ENCODE peak calls at places on chromosomes 3 and 15, in four cellular contexts. U is mesenchymal stem cell, R is mesendoderm, M is neuronal stem cell. A is an unnamed sample.
A peak's percentile ranks its signal among the peaks of the same experiment; 100 is the strongest.

GRCh38 chr3:179196098-179196497 is 47.9 kb downstream of the PIK3CA start:
- DNase-seq in M (no peak), U (peak; percentile 67), R (no peak), A (peak; percentile 89)

GRCh38 chr3:25683882-25684281 is 19.2 kb upstream of the TOP2B start:
- DNase-seq in M (no peak), U (no peak), R (no peak), A (no peak)

GRCh38 chr15:63232400-63232799 is 43.0 kb downstream of the RAB8B start:
- DNase-seq in R (no peak), U (no peak), M (no peak), A (no peak)

GRCh38 chr3:170560717-170561382 is 25.0 kb downstream of the SLC7A14 start:
- DNase-seq in M (no peak), U (no peak), R (no peak), A (no peak)

GRCh38 chr15:55740479-55740878 is 2.5 kb downstream of the PRTG start:
- DNase-seq in M (no peak), R (no peak), U (peak; percentile 39), A (no peak)

GRCh38 chr15:81498314-81498713 is 124.3 kb upstream of the TMC3 start:
- DNase-seq in M (no peak), U (no peak), R (no peak), A (no peak)

GRCh38 chr3:159616234-159616825 is 372.3 kb upstream of the IL12A start:
- DNase-seq in U (peak; percentile 63), R (peak; percentile 70), M (no peak), A (peak; percentile 68)

GRCh38 chr15:40936709-40937666 is 7.8 kb downstream of the DLL4 start:
- DNase-seq in M (no peak), R (peak; percentile 64), U (no peak), A (peak; percentile 74)

GRCh38 chr3:36446230-36446629 is 65.9 kb downstream of the STAC start:
- DNase-seq in R (no peak), M (no peak), U (no peak), A (no peak)

GRCh38 chr3:123732447-123732846 is 147.6 kb upstream of the HACD2 start:
- DNase-seq in R (no peak), U (peak; percentile 82), M (no peak), A (peak; percentile 97)

GRCh38 chr3:139561959-139562676 is 22.6 kb upstream of the RBP1 start:
- DNase-seq in R (peak; percentile 88), M (no peak), U (peak; percentile 18), A (peak; percentile 43)

GRCh38 chr15:91045065-91045464 is 22.7 kb upstream of the VPS33B start:
- DNase-seq in R (no peak), U (no peak), M (no peak), A (no peak)

GRCh38 chr15:34472947-34473346 is 35.3 kb upstream of the GOLGA8A start:
- DNase-seq in U (no peak), R (no peak), M (no peak), A (no peak)

GRCh38 chr3:9408546-9408945 is 11.1 kb downstream of the SETD5 start:
- DNase-seq in M (no peak), R (no peak), U (no peak), A (no peak)

GRCh38 chr15:78922527-78922926 is 22.3 kb downstream of the CTSH start:
- DNase-seq in M (no peak), R (no peak), U (no peak), A (no peak)

GRCh38 chr15:67801142-67801541 is 24.2 kb upstream of the SKOR1 start:
- DNase-seq in R (no peak), M (no peak), U (no peak), A (no peak)

GRCh38 chr3:111252795-111253194 is 181.2 kb downstream of the NECTIN3 start:
- DNase-seq in R (peak; percentile 76), M (no peak), U (peak; percentile 41), A (peak; percentile 51)

GRCh38 chr3:196757876-196758739 is 18.5 kb downstream of the PAK2 start:
- DNase-seq in M (no peak), U (peak; percentile 89), R (no peak), A (peak; percentile 89)

GRCh38 chr3:187738400-187739124 is 6.7 kb downstream of the BCL6 start:
- DNase-seq in M (peak; percentile 88), R (peak; percentile 97), U (peak; percentile 95), A (peak; percentile 93)

GRCh38 chr3:111971533-111971932 is 7.3 kb upstream of the ABHD10 start:
- DNase-seq in U (no peak), R (no peak), M (no peak), A (no peak)

GRCh38 chr3:158097141-158097540 is 9.1 kb downstream of the SHOX2 start:
- DNase-seq in M (no peak), R (no peak), U (no peak), A (no peak)

GRCh38 chr3:143134446-143134845 is 14.9 kb downstream of the CHST2 start:
- DNase-seq in R (no peak), U (no peak), M (no peak), A (no peak)

GRCh38 chr15:100710744-100711478 is 108.5 kb downstream of the ASB7 start:
- DNase-seq in U (no peak), M (no peak), R (no peak), A (no peak)

GRCh38 chr3:125148016-125148812 is 64.3 kb downstream of the SLC12A8 start:
- DNase-seq in U (no peak), R (no peak), M (no peak), A (no peak)

GRCh38 chr3:125147491-125147820 is 65.1 kb downstream of the SLC12A8 start:
- DNase-seq in U (no peak), M (no peak), R (no peak), A (peak; percentile 40)

GRCh38 chr3:125148836-125149235 is 63.7 kb downstream of the SLC12A8 start:
- DNase-seq in U (no peak), R (peak; percentile 71), M (no peak), A (peak; percentile 33)

GRCh38 chr3:125145751-125146475 is 66.6 kb downstream of the SLC12A8 start:
- DNase-seq in R (no peak), U (no peak), M (no peak), A (no peak)

GRCh38 chr3:125146601-125147490 is 65.7 kb downstream of the SLC12A8 start:
- DNase-seq in U (no peak), M (no peak), R (no peak), A (no peak)
- H3K4ac ChIP-seq in U (no peak overlapping the region), M (no peak overlapping the region), R (no peak overlapping the region), A (peak overlapping the region; percentile 19)

GRCh38 chr3:72447059-72447946 is 400.9 kb downstream of the SHQ1 start:
- DNase-seq in M (peak; percentile 89), U (peak; percentile 86), R (peak; percentile 93), A (peak; percentile 86)
- H3K4ac ChIP-seq in M (no peak overlapping the region), U (no peak overlapping the region), R (peak overlapping the region; percentile 93), A (peak overlapping the region; percentile 24)

GRCh38 chr15:95556866-95557225 is 773.7 kb upstream of the NR2F2 start:
- DNase-seq in R (peak; percentile 17), U (peak; percentile 48), M (no peak), A (no peak)
- H3K4ac ChIP-seq in R (peak overlapping the region; percentile 31), U (peak overlapping the region; percentile 95), M (no peak overlapping the region), A (peak overlapping the region; percentile 82)

GRCh38 chr3:119294889-119295769 is 946 bp downstream of the ARHGAP31 start:
- DNase-seq in M (peak; percentile 29), U (peak; percentile 67), R (peak; percentile 70), A (peak; percentile 37)
- H3K4ac ChIP-seq in M (no peak overlapping the region), U (peak overlapping the region; percentile 89), R (peak overlapping the region; percentile 38), A (peak overlapping the region; percentile 92)

GRCh38 chr3:134352031-134352671 is 22.1 kb downstream of the AMOTL2 start:
- DNase-seq in R (peak; percentile 79), M (no peak), U (no peak), A (no peak)
- H3K4ac ChIP-seq in R (no peak overlapping the region), M (no peak overlapping the region), U (no peak overlapping the region), A (peak overlapping the region; percentile 19)

DNA sequence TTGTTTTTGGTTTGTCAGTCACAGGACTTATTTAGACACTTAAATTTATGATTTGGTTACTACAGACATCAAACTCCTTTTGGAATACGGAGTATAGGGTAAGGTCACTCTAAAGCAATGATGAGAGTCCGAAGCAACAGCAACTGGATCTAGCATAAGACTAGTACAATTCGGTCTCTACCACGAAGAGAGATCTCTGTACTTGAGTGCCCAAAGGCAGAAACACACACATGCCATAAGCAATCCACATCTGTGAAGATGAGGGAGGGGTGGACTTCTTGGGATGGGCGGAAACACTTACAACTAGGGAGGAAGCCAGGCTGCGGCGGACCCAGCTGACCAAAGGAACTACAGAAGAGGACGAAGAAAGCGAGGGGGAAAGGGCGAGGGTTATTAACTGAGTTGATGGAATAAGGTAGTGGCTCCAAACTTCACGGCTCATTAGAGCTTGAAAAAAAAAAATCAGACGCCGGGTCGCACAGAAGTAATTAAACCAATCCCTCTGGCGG is 595 bp downstream of the DPH6 start:
- DNase-seq in U (no peak), R (no peak), M (no peak), A (peak; percentile 60)
- H3K4ac ChIP-seq in U (peak overlapping the region; percentile 15), R (peak overlapping the region; percentile 17), M (no peak overlapping the region), A (peak overlapping the region; percentile 99)

A was measured in IMR-90.